ENCODE peak calls at places on chromosomes 12 and 14, in five cellular contexts. One of them, this sample, is unnamed.

GRCh38 chr14:63956326-63956725 is 103.5 kb downstream of the SYNE2 start:
- DNase-seq in CD8-positive, alpha-beta memory T cell: no peak
- DNase-seq in BJ: peak; percentile 3
- DNase-seq in transverse colon: no peak
- DNase-seq in OCI-LY7: no peak
- DNase-seq in this sample: no peak

GRCh38 chr12:2393996-2394395 is 341.2 kb downstream of the CACNA1C start:
- DNase-seq in CD8-positive, alpha-beta memory T cell: no peak
- DNase-seq in BJ: no peak
- DNase-seq in transverse colon: no peak
- DNase-seq in OCI-LY7: no peak
- DNase-seq in this sample: no peak

GRCh38 chr14:61526405-61527312 is 168.7 kb upstream of the HIF1A start:
- DNase-seq in CD8-positive, alpha-beta memory T cell: no peak
- DNase-seq in BJ: no peak
- DNase-seq in transverse colon: no peak
- DNase-seq in OCI-LY7: no peak
- DNase-seq in this sample: peak; percentile 30

GRCh38 chr14:89707086-89707485 is 247.4 kb downstream of the EFCAB11 start:
- DNase-seq in CD8-positive, alpha-beta memory T cell: no peak
- DNase-seq in BJ: no peak
- DNase-seq in transverse colon: no peak
- DNase-seq in OCI-LY7: no peak
- DNase-seq in this sample: no peak

GRCh38 chr12:91805031-91805430 is 340.6 kb downstream of the BTG1 start:
- DNase-seq in CD8-positive, alpha-beta memory T cell: no peak
- DNase-seq in BJ: no peak
- DNase-seq in transverse colon: no peak
- DNase-seq in OCI-LY7: no peak
- DNase-seq in this sample: no peak

GRCh38 chr12:121036810-121037326 is 2.2 kb downstream of the OASL start:
- DNase-seq in CD8-positive, alpha-beta memory T cell: no peak
- DNase-seq in BJ: no peak
- DNase-seq in transverse colon: no peak
- DNase-seq in OCI-LY7: no peak
- DNase-seq in this sample: peak; percentile 5

GRCh38 chr12:118537481-118537917 is 161.1 kb downstream of the SUDS3 start:
- DNase-seq in CD8-positive, alpha-beta memory T cell: no peak
- DNase-seq in BJ: no peak
- DNase-seq in transverse colon: peak; percentile 14
- DNase-seq in OCI-LY7: no peak
- DNase-seq in this sample: no peak

GRCh38 chr14:51576112-51576420 is 75.6 kb upstream of the FRMD6 start:
- DNase-seq in CD8-positive, alpha-beta memory T cell: no peak
- DNase-seq in BJ: no peak
- DNase-seq in transverse colon: no peak
- DNase-seq in OCI-LY7: no peak
- DNase-seq in this sample: no peak

GRCh38 chr12:114696443-114697245 is 12.7 kb upstream of the TBX3 start:
- DNase-seq in CD8-positive, alpha-beta memory T cell: no peak
- DNase-seq in BJ: no peak
- DNase-seq in transverse colon: no peak
- DNase-seq in OCI-LY7: no peak
- DNase-seq in this sample: no peak

GRCh38 chr12:130041983-130042812 is 120.1 kb upstream of the FZD10 start:
- DNase-seq in CD8-positive, alpha-beta memory T cell: no peak
- DNase-seq in BJ: no peak
- DNase-seq in transverse colon: peak; percentile 17
- DNase-seq in OCI-LY7: no peak
- DNase-seq in this sample: peak; percentile 80

GRCh38 chr14:99401196-99401595 is 79.5 kb downstream of the SETD3 start:
- DNase-seq in CD8-positive, alpha-beta memory T cell: no peak
- DNase-seq in BJ: no peak
- DNase-seq in transverse colon: no peak
- DNase-seq in OCI-LY7: no peak
- DNase-seq in this sample: no peak

GRCh38 chr14:97798204-97798603 is 1001.0 kb downstream of the VRK1 start:
- DNase-seq in CD8-positive, alpha-beta memory T cell: no peak
- DNase-seq in BJ: no peak
- DNase-seq in transverse colon: no peak
- DNase-seq in OCI-LY7: no peak
- DNase-seq in this sample: no peak

GRCh38 chr12:67911789-67912188 is 77.5 kb upstream of the IFNG-AS1 start:
- DNase-seq in CD8-positive, alpha-beta memory T cell: no peak
- DNase-seq in BJ: no peak
- DNase-seq in transverse colon: no peak
- DNase-seq in OCI-LY7: no peak
- DNase-seq in this sample: no peak

GRCh38 chr12:69430942-69431603 is 39.1 kb upstream of the FRS2 start:
- DNase-seq in CD8-positive, alpha-beta memory T cell: no peak
- DNase-seq in BJ: no peak
- DNase-seq in transverse colon: no peak
- DNase-seq in OCI-LY7: no peak
- DNase-seq in this sample: no peak

DNA sequence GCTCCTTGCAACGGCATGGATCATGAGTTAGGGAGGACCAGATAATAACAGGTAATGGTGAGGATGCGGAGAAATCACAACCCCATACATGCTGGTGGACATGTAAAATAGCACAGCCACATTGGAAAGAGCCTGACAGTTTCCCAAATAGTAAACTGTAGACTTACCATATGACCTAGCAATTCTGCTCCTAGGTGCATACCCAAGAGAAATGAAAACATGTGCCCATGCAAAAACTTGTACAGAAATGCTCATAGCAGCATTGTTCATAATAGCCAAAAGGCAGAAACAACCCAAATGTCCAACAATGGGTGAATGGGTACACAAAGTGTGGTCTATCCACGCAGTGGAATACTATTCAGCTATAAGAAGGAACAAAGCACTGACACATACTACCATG is 97.5 kb upstream of the VRK1 start:
- DNase-seq in CD8-positive, alpha-beta memory T cell: no peak
- DNase-seq in BJ: no peak
- DNase-seq in transverse colon: no peak
- DNase-seq in OCI-LY7: no peak
- DNase-seq in this sample: no peak
- H3K36me3 ChIP-seq in CD8-positive, alpha-beta memory T cell: no peaks in the 10 kb centered on the region
- H3K36me3 ChIP-seq in BJ: no peaks in the 10 kb centered on the region
- H3K36me3 ChIP-seq in transverse colon: no peaks in the 10 kb centered on the region
- H3K36me3 ChIP-seq in OCI-LY7: no peaks in the 10 kb centered on the region
- H3K36me3 ChIP-seq in this sample: no peaks in the 10 kb centered on the region

DNA sequence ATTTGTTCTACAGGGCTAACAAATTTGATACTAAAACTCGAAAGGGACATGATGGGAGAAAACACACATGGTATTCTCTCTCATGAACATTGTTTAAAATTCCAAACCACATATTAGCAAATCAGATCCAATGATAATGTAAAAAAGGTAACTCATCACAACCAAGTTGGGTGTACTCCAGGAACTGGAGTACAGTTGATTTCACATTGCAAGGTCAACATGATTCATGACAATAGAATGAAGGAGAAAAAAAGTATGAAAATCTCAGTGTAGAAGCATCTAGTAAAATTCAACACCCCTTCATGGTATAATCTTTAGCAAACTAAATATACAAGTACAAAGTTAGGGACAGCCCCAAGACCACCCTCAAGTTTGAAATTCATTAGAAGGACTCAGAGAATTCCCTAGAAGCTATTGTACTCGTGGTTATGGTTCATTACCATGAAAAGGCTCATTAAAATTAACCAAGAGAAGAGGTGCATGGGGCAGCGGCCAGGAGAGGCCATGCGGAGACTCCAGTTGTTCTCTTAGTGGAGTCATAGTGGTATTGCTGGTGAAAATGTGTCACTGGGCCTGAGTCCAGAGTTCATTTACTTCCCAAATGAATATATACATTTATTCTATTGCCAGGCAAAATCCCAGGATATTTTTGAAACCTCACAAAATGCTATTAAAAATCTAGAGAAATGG is 3.1 kb upstream of the CDCA4 start:
- DNase-seq in CD8-positive, alpha-beta memory T cell: no peak
- DNase-seq in BJ: no peak
- DNase-seq in transverse colon: no peak
- DNase-seq in OCI-LY7: no peak
- DNase-seq in this sample: no peak
- H3K4me3 ChIP-seq in CD8-positive, alpha-beta memory T cell: no peak overlapping the region
- H3K4me3 ChIP-seq in BJ: no peak overlapping the region
- H3K4me3 ChIP-seq in transverse colon: no peak overlapping the region
- H3K4me3 ChIP-seq in OCI-LY7: no peak overlapping the region
- H3K4me3 ChIP-seq in this sample: no peak overlapping the region

DNA sequence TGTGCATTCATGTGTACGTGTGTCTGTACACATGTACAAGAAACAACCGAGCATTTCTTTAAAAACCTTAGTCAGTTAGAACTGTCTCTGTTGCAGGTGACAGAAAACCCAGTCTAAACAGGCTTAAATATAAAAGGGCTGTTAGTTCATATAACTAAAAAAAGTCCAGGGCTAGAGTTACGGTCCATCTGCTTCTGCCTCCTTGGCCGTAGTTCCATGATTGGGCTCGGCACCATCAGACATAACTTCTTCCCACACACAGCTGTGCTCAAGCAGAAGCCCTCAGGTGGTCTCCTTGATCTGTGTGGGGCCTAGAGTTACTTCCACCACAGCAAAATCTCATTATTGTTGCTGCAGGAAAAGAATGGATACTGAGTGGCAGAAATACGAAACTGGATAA is 34.6 kb downstream of the CKB start:
- DNase-seq in CD8-positive, alpha-beta memory T cell: no peak
- DNase-seq in BJ: no peak
- DNase-seq in transverse colon: no peak
- DNase-seq in OCI-LY7: no peak
- DNase-seq in this sample: no peak
- H3K36me3 ChIP-seq in CD8-positive, alpha-beta memory T cell: peaks cover 19% of the 10 kb centered on the region
- H3K36me3 ChIP-seq in BJ: peaks cover 11% of the 10 kb centered on the region
- H3K36me3 ChIP-seq in transverse colon: no peaks in the 10 kb centered on the region
- H3K36me3 ChIP-seq in OCI-LY7: peaks cover 62% of the 10 kb centered on the region
- H3K36me3 ChIP-seq in this sample: no peaks in the 10 kb centered on the region

DNA sequence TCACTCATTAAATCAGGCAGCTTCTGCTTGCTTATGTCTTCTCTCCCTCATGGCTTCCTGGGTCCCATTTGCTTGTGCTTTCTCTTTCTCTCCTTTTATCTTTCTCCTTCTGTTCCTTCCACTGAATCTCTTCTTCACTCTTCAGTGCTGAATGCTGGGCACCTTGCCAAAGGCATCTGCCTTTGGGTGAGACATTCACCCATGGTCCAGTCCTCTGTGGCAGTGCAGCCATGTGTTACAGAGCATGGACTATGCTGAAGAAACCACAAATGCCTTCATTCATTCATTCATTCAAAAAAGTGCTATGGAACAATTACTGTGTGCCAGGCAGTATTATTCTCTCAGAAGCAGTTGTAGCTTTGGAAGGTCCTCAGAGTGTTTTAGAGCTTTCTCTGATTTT is 344.4 kb upstream of the STXBP6 start:
- DNase-seq in CD8-positive, alpha-beta memory T cell: no peak
- DNase-seq in BJ: no peak
- DNase-seq in transverse colon: no peak
- DNase-seq in OCI-LY7: no peak
- DNase-seq in this sample: no peak
- H3K4me3 ChIP-seq in CD8-positive, alpha-beta memory T cell: no peak overlapping the region
- H3K4me3 ChIP-seq in BJ: no peak overlapping the region
- H3K4me3 ChIP-seq in transverse colon: no peak overlapping the region
- H3K4me3 ChIP-seq in OCI-LY7: no peak overlapping the region
- H3K4me3 ChIP-seq in this sample: no peak overlapping the region

DNA sequence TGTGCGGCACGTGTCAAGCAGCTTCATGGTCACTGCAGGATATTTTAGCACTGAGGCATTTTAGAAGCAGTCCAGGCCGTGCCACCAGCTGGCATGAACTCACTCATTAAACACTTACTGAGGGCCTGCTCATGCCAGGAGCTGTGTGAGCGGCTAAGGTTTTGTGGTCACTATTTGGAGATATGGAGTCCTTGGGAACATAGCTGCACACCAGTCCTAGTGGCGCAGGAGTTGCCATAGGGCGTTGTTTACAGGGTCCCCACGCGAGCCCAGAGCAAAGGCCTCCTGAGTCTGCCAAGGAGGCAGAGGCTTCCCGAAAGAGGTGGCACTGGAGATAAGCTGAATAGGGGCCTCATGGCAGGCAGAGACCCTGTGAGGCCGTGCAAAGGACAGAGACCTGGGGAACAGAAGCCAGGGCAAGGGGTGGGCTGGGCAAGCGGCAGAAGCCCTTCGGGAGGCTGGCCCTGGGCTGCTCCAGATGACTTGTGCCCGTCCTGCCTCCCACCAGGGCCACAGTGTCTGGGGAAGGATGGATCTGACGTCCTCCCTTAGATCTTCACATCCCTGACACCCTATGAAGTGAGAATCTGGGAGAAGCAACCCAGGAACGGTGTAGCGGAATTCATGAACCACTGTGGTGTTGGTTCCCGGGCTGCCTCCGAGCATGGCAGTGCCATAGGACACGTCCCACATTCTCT is 38.9 kb downstream of the SFSWAP start:
- DNase-seq in CD8-positive, alpha-beta memory T cell: no peak
- DNase-seq in BJ: no peak
- DNase-seq in transverse colon: no peak
- DNase-seq in OCI-LY7: no peak
- DNase-seq in this sample: no peak
- H3K36me3 ChIP-seq in CD8-positive, alpha-beta memory T cell: peaks cover 21% of the 10 kb centered on the region
- H3K36me3 ChIP-seq in BJ: peaks cover 29% of the 10 kb centered on the region
- H3K36me3 ChIP-seq in transverse colon: no peaks in the 10 kb centered on the region
- H3K36me3 ChIP-seq in OCI-LY7: peaks cover 97% of the 10 kb centered on the region
- H3K36me3 ChIP-seq in this sample: no peaks in the 10 kb centered on the region

GRCh38 chr12:57940052-57940914 is 1.1 kb upstream of the ATP23 start:
- DNase-seq in CD8-positive, alpha-beta memory T cell: no peak
- DNase-seq in BJ: no peak
- DNase-seq in transverse colon: no peak
- DNase-seq in OCI-LY7: peak; percentile 20
- DNase-seq in this sample: no peak

GRCh38 chr12:57939291-57939690 is 2.1 kb upstream of the ATP23 start:
- DNase-seq in CD8-positive, alpha-beta memory T cell: no peak
- DNase-seq in BJ: no peak
- DNase-seq in transverse colon: no peak
- DNase-seq in OCI-LY7: no peak
- DNase-seq in this sample: no peak

GRCh38 chr12:57936513-57936883 is 4.9 kb upstream of the ATP23 start:
- DNase-seq in CD8-positive, alpha-beta memory T cell: no peak
- DNase-seq in BJ: no peak
- DNase-seq in transverse colon: no peak
- DNase-seq in OCI-LY7: no peak
- DNase-seq in this sample: no peak

GRCh38 chr12:57935839-57936512 is 5.4 kb upstream of the ATP23 start:
- DNase-seq in CD8-positive, alpha-beta memory T cell: peak; percentile 92
- DNase-seq in BJ: peak; percentile 65
- DNase-seq in transverse colon: peak; percentile 93
- DNase-seq in OCI-LY7: peak; percentile 98
- DNase-seq in this sample: peak; percentile 95

GRCh38 chr12:57934804-57935203 is 6.6 kb upstream of the ATP23 start:
- DNase-seq in CD8-positive, alpha-beta memory T cell: no peak
- DNase-seq in BJ: no peak
- DNase-seq in transverse colon: no peak
- DNase-seq in OCI-LY7: peak; percentile 23
- DNase-seq in this sample: no peak
- H3K4me3 ChIP-seq in CD8-positive, alpha-beta memory T cell: no peak overlapping the region
- H3K4me3 ChIP-seq in BJ: no peak overlapping the region
- H3K4me3 ChIP-seq in transverse colon: no peak overlapping the region
- H3K4me3 ChIP-seq in OCI-LY7: peak overlapping the region; percentile 77
- H3K4me3 ChIP-seq in this sample: no peak overlapping the region